ENCODE peak calls at places on chromosomes 5 and 9, in ten cellular contexts. One of them, this sample, is unnamed.

GRCh38 chr5:139120521-139120920 is 77.6 kb downstream of the SIL1 start:
- DNase-seq in brain microvascular endothelial cell: no peak
- DNase-seq in GM23248: no peak
- DNase-seq in esophagus squamous epithelium: no peak
- DNase-seq in psoas muscle: no peak
- DNase-seq in left lung: no peak
- DNase-seq in fibroblast of mammary gland: no peak
- DNase-seq in ovary: no peak
- DNase-seq in uterus: no peak
- DNase-seq in HCT116: no peak
- DNase-seq in this sample: no peak

GRCh38 chr9:117644133-117644532 is 60.1 kb upstream of the TLR4 start:
- DNase-seq in HCT116: no peak
- DNase-seq in left lung: no peak
- DNase-seq in ovary: no peak
- DNase-seq in uterus: no peak
- DNase-seq in GM23248: no peak
- DNase-seq in fibroblast of mammary gland: no peak
- DNase-seq in psoas muscle: no peak
- DNase-seq in esophagus squamous epithelium: no peak
- DNase-seq in brain microvascular endothelial cell: no peak
- DNase-seq in this sample: no peak

GRCh38 chr5:79329453-79329852 is 93.5 kb downstream of the JMY start:
- DNase-seq in ovary: no peak
- DNase-seq in fibroblast of mammary gland: peak; percentile 7
- DNase-seq in uterus: no peak
- DNase-seq in psoas muscle: no peak
- DNase-seq in brain microvascular endothelial cell: no peak
- DNase-seq in esophagus squamous epithelium: no peak
- DNase-seq in GM23248: no peak
- DNase-seq in left lung: no peak
- DNase-seq in HCT116: no peak
- DNase-seq in this sample: no peak

GRCh38 chr5:128988476-128988875 is 23.2 kb downstream of the SLC27A6 start:
- DNase-seq in ovary: no peak
- DNase-seq in fibroblast of mammary gland: no peak
- DNase-seq in psoas muscle: no peak
- DNase-seq in left lung: no peak
- DNase-seq in esophagus squamous epithelium: no peak
- DNase-seq in GM23248: no peak
- DNase-seq in brain microvascular endothelial cell: no peak
- DNase-seq in HCT116: no peak
- DNase-seq in uterus: no peak
- DNase-seq in this sample: no peak

GRCh38 chr9:133713960-133714495 is 24.1 kb downstream of the SARDH start:
- DNase-seq in psoas muscle: no peak
- DNase-seq in HCT116: no peak
- DNase-seq in ovary: no peak
- DNase-seq in fibroblast of mammary gland: no peak
- DNase-seq in GM23248: no peak
- DNase-seq in brain microvascular endothelial cell: no peak
- DNase-seq in left lung: no peak
- DNase-seq in esophagus squamous epithelium: no peak
- DNase-seq in uterus: no peak
- DNase-seq in this sample: no peak

GRCh38 chr5:150068472-150068871 is 17.9 kb downstream of the CSF1R start:
- DNase-seq in uterus: no peak
- DNase-seq in fibroblast of mammary gland: no peak
- DNase-seq in psoas muscle: peak; percentile 25
- DNase-seq in HCT116: no peak
- DNase-seq in ovary: no peak
- DNase-seq in brain microvascular endothelial cell: no peak
- DNase-seq in left lung: no peak
- DNase-seq in GM23248: no peak
- DNase-seq in esophagus squamous epithelium: no peak
- DNase-seq in this sample: no peak

GRCh38 chr5:88806338-88806737 is 76.6 kb downstream of the MEF2C start:
- DNase-seq in left lung: no peak
- DNase-seq in esophagus squamous epithelium: no peak
- DNase-seq in fibroblast of mammary gland: no peak
- DNase-seq in HCT116: no peak
- DNase-seq in ovary: no peak
- DNase-seq in GM23248: no peak
- DNase-seq in psoas muscle: no peak
- DNase-seq in uterus: no peak
- DNase-seq in brain microvascular endothelial cell: no peak
- DNase-seq in this sample: no peak

GRCh38 chr5:134345996-134346395 is 21.0 kb downstream of the CDKL3 start:
- DNase-seq in GM23248: no peak
- DNase-seq in brain microvascular endothelial cell: no peak
- DNase-seq in ovary: no peak
- DNase-seq in esophagus squamous epithelium: no peak
- DNase-seq in psoas muscle: no peak
- DNase-seq in HCT116: no peak
- DNase-seq in left lung: no peak
- DNase-seq in uterus: no peak
- DNase-seq in fibroblast of mammary gland: no peak
- DNase-seq in this sample: no peak

GRCh38 chr5:61292130-61292672 is 39.9 kb upstream of the ZSWIM6 start:
- DNase-seq in brain microvascular endothelial cell: no peak
- DNase-seq in uterus: no peak
- DNase-seq in psoas muscle: no peak
- DNase-seq in left lung: no peak
- DNase-seq in HCT116: no peak
- DNase-seq in fibroblast of mammary gland: no peak
- DNase-seq in esophagus squamous epithelium: no peak
- DNase-seq in ovary: no peak
- DNase-seq in GM23248: no peak
- DNase-seq in this sample: no peak

GRCh38 chr9:93860694-93861658 is 94.2 kb downstream of the BARX1 start:
- DNase-seq in left lung: no peak
- DNase-seq in uterus: no peak
- DNase-seq in GM23248: no peak
- DNase-seq in ovary: no peak
- DNase-seq in esophagus squamous epithelium: no peak
- DNase-seq in brain microvascular endothelial cell: no peak
- DNase-seq in HCT116: no peak
- DNase-seq in psoas muscle: no peak
- DNase-seq in fibroblast of mammary gland: no peak
- DNase-seq in this sample: no peak

GRCh38 chr5:9376363-9377117 is 169.3 kb downstream of the SEMA5A start:
- DNase-seq in ovary: no peak
- DNase-seq in psoas muscle: no peak
- DNase-seq in uterus: no peak
- DNase-seq in fibroblast of mammary gland: peak; percentile 33
- DNase-seq in GM23248: peak; percentile 52
- DNase-seq in esophagus squamous epithelium: no peak
- DNase-seq in brain microvascular endothelial cell: no peak
- DNase-seq in HCT116: no peak
- DNase-seq in left lung: no peak
- DNase-seq in this sample: no peak

GRCh38 chr5:120252839-120253238 is 211.3 kb upstream of the PRR16 start:
- DNase-seq in GM23248: no peak
- DNase-seq in ovary: no peak
- DNase-seq in brain microvascular endothelial cell: peak; percentile 48
- DNase-seq in fibroblast of mammary gland: peak; percentile 67
- DNase-seq in esophagus squamous epithelium: no peak
- DNase-seq in left lung: no peak
- DNase-seq in HCT116: no peak
- DNase-seq in psoas muscle: no peak
- DNase-seq in uterus: no peak
- DNase-seq in this sample: no peak

GRCh38 chr9:117687532-117687931 is 16.7 kb upstream of the TLR4 start:
- DNase-seq in brain microvascular endothelial cell: no peak
- DNase-seq in GM23248: no peak
- DNase-seq in uterus: no peak
- DNase-seq in fibroblast of mammary gland: no peak
- DNase-seq in esophagus squamous epithelium: no peak
- DNase-seq in HCT116: no peak
- DNase-seq in psoas muscle: no peak
- DNase-seq in left lung: no peak
- DNase-seq in ovary: no peak
- DNase-seq in this sample: no peak

GRCh38 chr5:75384218-75384617 is 47.2 kb downstream of the HMGCR start:
- DNase-seq in left lung: no peak
- DNase-seq in psoas muscle: no peak
- DNase-seq in ovary: no peak
- DNase-seq in esophagus squamous epithelium: no peak
- DNase-seq in brain microvascular endothelial cell: no peak
- DNase-seq in HCT116: no peak
- DNase-seq in uterus: no peak
- DNase-seq in GM23248: no peak
- DNase-seq in fibroblast of mammary gland: no peak
- DNase-seq in this sample: no peak

GRCh38 chr5:51892680-51893079 is 509.4 kb downstream of the ISL1 start:
- DNase-seq in HCT116: no peak
- DNase-seq in left lung: no peak
- DNase-seq in brain microvascular endothelial cell: no peak
- DNase-seq in GM23248: no peak
- DNase-seq in uterus: no peak
- DNase-seq in psoas muscle: no peak
- DNase-seq in esophagus squamous epithelium: no peak
- DNase-seq in ovary: no peak
- DNase-seq in fibroblast of mammary gland: no peak
- DNase-seq in this sample: no peak

GRCh38 chr5:77218263-77218662 is 7.8 kb downstream of the PDE8B start:
- DNase-seq in uterus: no peak
- DNase-seq in HCT116: no peak
- DNase-seq in brain microvascular endothelial cell: no peak
- DNase-seq in psoas muscle: no peak
- DNase-seq in left lung: no peak
- DNase-seq in GM23248: peak; percentile 16
- DNase-seq in ovary: no peak
- DNase-seq in esophagus squamous epithelium: no peak
- DNase-seq in fibroblast of mammary gland: no peak
- DNase-seq in this sample: no peak

GRCh38 chr9:79572032-79572890 is 496 bp downstream of the TLE4 start:
- DNase-seq in brain microvascular endothelial cell: peak; percentile 36
- DNase-seq in psoas muscle: peak; percentile 80
- DNase-seq in uterus: peak; percentile 46
- DNase-seq in HCT116: no peak
- DNase-seq in GM23248: peak; percentile 89
- DNase-seq in left lung: peak; percentile 91
- DNase-seq in ovary: peak; percentile 33
- DNase-seq in fibroblast of mammary gland: peak; percentile 35
- DNase-seq in esophagus squamous epithelium: no peak
- DNase-seq in this sample: peak; percentile 27

GRCh38 chr9:3732077-3733038 is 206.6 kb upstream of the RFX3 start:
- DNase-seq in HCT116: peak; percentile 73
- DNase-seq in brain microvascular endothelial cell: peak; percentile 95
- DNase-seq in GM23248: peak; percentile 88
- DNase-seq in psoas muscle: no peak
- DNase-seq in fibroblast of mammary gland: peak; percentile 86
- DNase-seq in uterus: peak; percentile 40
- DNase-seq in ovary: peak; percentile 33
- DNase-seq in esophagus squamous epithelium: no peak
- DNase-seq in left lung: no peak
- DNase-seq in this sample: peak; percentile 94
- H3K4me3 ChIP-seq in HCT116: no peak overlapping the region
- H3K4me3 ChIP-seq in brain microvascular endothelial cell: peak overlapping the region; percentile 13
- H3K4me3 ChIP-seq in GM23248: peak overlapping the region; percentile 70
- H3K4me3 ChIP-seq in psoas muscle: peak overlapping the region; percentile 15
- H3K4me3 ChIP-seq in fibroblast of mammary gland: no peak overlapping the region
- H3K4me3 ChIP-seq in uterus: no peak overlapping the region
- H3K4me3 ChIP-seq in ovary: no peak overlapping the region
- H3K4me3 ChIP-seq in esophagus squamous epithelium: peak overlapping the region; percentile 38
- H3K4me3 ChIP-seq in left lung: no peak overlapping the region
- H3K4me3 ChIP-seq in this sample: peak overlapping the region; percentile 46

GRCh38 chr9:29325855-29326254 is 1752.6 kb upstream of the C9orf72 start:
- DNase-seq in brain microvascular endothelial cell: no peak
- DNase-seq in uterus: no peak
- DNase-seq in HCT116: no peak
- DNase-seq in fibroblast of mammary gland: no peak
- DNase-seq in psoas muscle: no peak
- DNase-seq in esophagus squamous epithelium: no peak
- DNase-seq in ovary: no peak
- DNase-seq in left lung: no peak
- DNase-seq in GM23248: no peak
- DNase-seq in this sample: no peak
- H3K4me3 ChIP-seq in brain microvascular endothelial cell: no peak overlapping the region
- H3K4me3 ChIP-seq in uterus: no peak overlapping the region
- H3K4me3 ChIP-seq in HCT116: no peak overlapping the region
- H3K4me3 ChIP-seq in fibroblast of mammary gland: no peak overlapping the region
- H3K4me3 ChIP-seq in psoas muscle: no peak overlapping the region
- H3K4me3 ChIP-seq in esophagus squamous epithelium: no peak overlapping the region
- H3K4me3 ChIP-seq in ovary: no peak overlapping the region
- H3K4me3 ChIP-seq in left lung: no peak overlapping the region
- H3K4me3 ChIP-seq in GM23248: no peak overlapping the region
- H3K4me3 ChIP-seq in this sample: no peak overlapping the region

GRCh38 chr9:36191696-36192095 is 975 bp downstream of the CLTA start:
- DNase-seq in fibroblast of mammary gland: no peak
- DNase-seq in HCT116: no peak
- DNase-seq in ovary: no peak
- DNase-seq in brain microvascular endothelial cell: no peak
- DNase-seq in psoas muscle: no peak
- DNase-seq in GM23248: peak; percentile 33
- DNase-seq in esophagus squamous epithelium: no peak
- DNase-seq in left lung: no peak
- DNase-seq in uterus: no peak
- DNase-seq in this sample: peak; percentile 15
- H3K4me3 ChIP-seq in fibroblast of mammary gland: peak overlapping the region; percentile 81
- H3K4me3 ChIP-seq in HCT116: peak overlapping the region; percentile 91
- H3K4me3 ChIP-seq in ovary: peak overlapping the region; percentile 79
- H3K4me3 ChIP-seq in brain microvascular endothelial cell: peak overlapping the region; percentile 91
- H3K4me3 ChIP-seq in psoas muscle: peak overlapping the region; percentile 95
- H3K4me3 ChIP-seq in GM23248: peak overlapping the region; percentile 93
- H3K4me3 ChIP-seq in esophagus squamous epithelium: peak overlapping the region; percentile 98
- H3K4me3 ChIP-seq in left lung: peak overlapping the region; percentile 87
- H3K4me3 ChIP-seq in uterus: peak overlapping the region; percentile 98
- H3K4me3 ChIP-seq in this sample: peak overlapping the region; percentile 92

GRCh38 chr9:6188906-6189305 is 26.7 kb upstream of the IL33 start:
- DNase-seq in fibroblast of mammary gland: no peak
- DNase-seq in brain microvascular endothelial cell: no peak
- DNase-seq in GM23248: no peak
- DNase-seq in uterus: no peak
- DNase-seq in esophagus squamous epithelium: no peak
- DNase-seq in psoas muscle: no peak
- DNase-seq in left lung: no peak
- DNase-seq in HCT116: no peak
- DNase-seq in ovary: no peak
- DNase-seq in this sample: no peak
- H3K4me3 ChIP-seq in fibroblast of mammary gland: no peak overlapping the region
- H3K4me3 ChIP-seq in brain microvascular endothelial cell: no peak overlapping the region
- H3K4me3 ChIP-seq in GM23248: no peak overlapping the region
- H3K4me3 ChIP-seq in uterus: no peak overlapping the region
- H3K4me3 ChIP-seq in esophagus squamous epithelium: no peak overlapping the region
- H3K4me3 ChIP-seq in psoas muscle: no peak overlapping the region
- H3K4me3 ChIP-seq in left lung: no peak overlapping the region
- H3K4me3 ChIP-seq in HCT116: no peak overlapping the region
- H3K4me3 ChIP-seq in ovary: no peak overlapping the region
- H3K4me3 ChIP-seq in this sample: no peak overlapping the region

This sample was measured in fibroblast of the aortic adventitia.